ENCODE peak calls at places on chromosomes 3 and 15, in four cellular contexts. G is GM13977, I is dorsolateral prefrontal cortex, N is omental fat pad. U is an unnamed sample.

GRCh38 chr3:183548262-183548769 is 7.2 kb downstream of the KLHL6 start:
- DNase-seq in G (no peak), I (no peak), N (no peak), U (no peak)

GRCh38 chr3:169841171-169841570 is 28.5 kb upstream of the LRRC34 start:
- DNase-seq in G (no peak), I (no peak), N (no peak), U (no peak)

GRCh38 chr15:76253851-76254440 is 57.3 kb downstream of the ETFA start:
- DNase-seq in G (no peak), I (no peak), N (no peak), U (no peak)

GRCh38 chr15:95132774-95133173 is 901.4 kb downstream of the MCTP2 start:
- DNase-seq in G (no peak), I (no peak), N (no peak), U (no peak)

GRCh38 chr3:128875556-128876120 is 3.8 kb upstream of the ACAD9 start:
- DNase-seq in G (peak; percentile 51), I (no peak), N (no peak), U (no peak)

GRCh38 chr15:69154684-69155083 is 5.8 kb upstream of the GLCE start:
- DNase-seq in G (no peak), I (no peak), N (no peak), U (no peak)

GRCh38 chr3:50503504-50503903 is at the start of gene CACNA2D2:
- DNase-seq in G (peak; percentile 75), I (peak; percentile 65), N (no peak), U (peak; percentile 59)

GRCh38 chr15:58103482-58103881 is 34.7 kb upstream of the AQP9 start:
- DNase-seq in G (no peak), I (no peak), N (no peak), U (no peak)

GRCh38 chr3:117118604-117119003 is 409.0 kb downstream of the TUSC7 start:
- DNase-seq in G (no peak), I (no peak), N (no peak), U (no peak)

GRCh38 chr3:38782148-38782547 is 33.9 kb downstream of the SCN10A start:
- DNase-seq in G (no peak), I (no peak), N (no peak), U (no peak)

GRCh38 chr3:24184528-24185176 is 239.6 kb downstream of the NR1D2 start:
- DNase-seq in G (no peak), I (no peak), N (no peak), U (no peak)

GRCh38 chr3:73546961-73547360 is 77.8 kb downstream of the PDZRN3 start:
- DNase-seq in G (no peak), I (no peak), N (no peak), U (no peak)

GRCh38 chr15:82122754-82123400 is 77.1 kb upstream of the MEX3B start:
- DNase-seq in G (no peak), I (no peak), N (no peak), U (no peak)

GRCh38 chr3:111332488-111333095 is 209.4 kb upstream of the CD96 start:
- DNase-seq in G (no peak), I (no peak), N (no peak), U (no peak)

GRCh38 chr15:62306851-62307504 is 141.9 kb upstream of the C2CD4B start:
- DNase-seq in G (peak; percentile 53), I (no peak), N (peak; percentile 32), U (peak; percentile 57)

GRCh38 chr3:72625616-72626337 is 222.5 kb downstream of the SHQ1 start:
- DNase-seq in G (no peak), I (no peak), N (no peak), U (no peak)

GRCh38 chr3:127408022-127408683 is 120.3 kb upstream of the PRR20G start:
- DNase-seq in G (no peak), I (no peak), N (no peak), U (no peak)

GRCh38 chr15:65824941-65825544 is 33.0 kb upstream of the DENND4A start:
- DNase-seq in G (no peak), I (no peak), N (peak; percentile 32), U (no peak)

GRCh38 chr15:32663671-32664070 is 22.2 kb downstream of the SCG5 start:
- DNase-seq in G (no peak), I (no peak), N (no peak), U (no peak)

GRCh38 chr3:31364711-31365110 is 168.0 kb upstream of the STT3B start:
- DNase-seq in G (no peak), I (no peak), N (no peak), U (no peak)

GRCh38 chr15:80456517-80457497 is 52.6 kb downstream of the ARNT2 start:
- DNase-seq in G (peak; percentile 20), I (no peak), N (no peak), U (no peak)

GRCh38 chr3:176769547-176770190 is 427.6 kb downstream of the TBL1XR1 start:
- DNase-seq in G (no peak), I (no peak), N (no peak), U (no peak)

GRCh38 chr3:147360936-147361670 is 45.2 kb downstream of the ZIC4 start:
- DNase-seq in G (peak; percentile 42), I (no peak), N (no peak), U (no peak)

GRCh38 chr3:52845157-52845556 is 10.3 kb upstream of the MUSTN1 start:
- DNase-seq in G (no peak), I (peak; percentile 75), N (no peak), U (no peak)

GRCh38 chr15:58476525-58477162 is 44.9 kb downstream of the LIPC start:
- DNase-seq in G (no peak), I (no peak), N (no peak), U (no peak)

GRCh38 chr3:143103633-143104032 is 15.9 kb upstream of the CHST2 start:
- DNase-seq in G (no peak), I (no peak), N (no peak), U (no peak)

GRCh38 chr3:172096881-172097420 is 57.6 kb downstream of the FNDC3B start:
- DNase-seq in G (no peak), I (no peak), N (no peak), U (no peak)

GRCh38 chr15:26261413-26261812 is 398.3 kb upstream of the ATP10A start:
- DNase-seq in G (no peak), I (no peak), N (no peak), U (no peak)

GRCh38 chr3:152126260-152126659 is 142.5 kb upstream of the MBNL1 start:
- DNase-seq in G (no peak), I (no peak), N (no peak), U (no peak)

GRCh38 chr3:32423956-32424558 is 32.4 kb downstream of the CMTM7 start:
- DNase-seq in G (no peak), I (no peak), N (no peak), U (no peak)

GRCh38 chr3:42569743-42570142 is 12.0 kb downstream of the SEC22C start:
- DNase-seq in G (no peak), I (no peak), N (no peak), U (no peak)

GRCh38 chr3:42575137-42575741 is 6.5 kb downstream of the SEC22C start:
- DNase-seq in G (no peak), I (no peak), N (no peak), U (no peak)

GRCh38 chr3:42578054-42578453 is 3.7 kb downstream of the SEC22C start:
- DNase-seq in G (no peak), I (no peak), N (no peak), U (no peak)

DNA sequence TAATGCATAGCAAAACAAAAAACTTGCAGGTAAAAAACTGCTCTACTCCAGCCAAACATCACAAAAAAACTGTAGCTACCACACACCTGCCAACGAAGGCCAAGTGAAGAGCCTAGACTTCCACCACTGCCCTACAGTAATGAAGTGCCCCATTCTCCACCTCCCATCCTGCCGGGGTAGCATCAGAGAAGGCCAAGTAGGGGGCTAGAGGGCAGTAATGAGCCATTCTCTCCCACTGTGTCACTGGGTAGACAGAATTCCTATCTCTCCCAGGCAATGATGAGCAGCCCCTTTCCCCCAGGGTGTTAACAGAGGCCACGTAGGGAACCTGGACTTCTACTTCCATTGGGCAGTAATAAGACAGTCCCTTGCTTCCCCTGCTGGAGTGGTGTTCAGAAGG is 9.5 kb downstream of the SEC22C start:
- DNase-seq in G (peak; percentile 26), I (no peak), N (no peak), U (peak; percentile 32)
- TF ChIP-seq CTCF in G (peak; percentile 72), I (peak; percentile 38), N (no peak), U (peak; percentile 57)

GRCh38 chr15:88382482-88382983 is 84.7 kb downstream of the MRPL46 start:
- DNase-seq in G (no peak), I (no peak), N (no peak), U (no peak)
- TF ChIP-seq CTCF in G (no peak), I (no peak), N (no peak), U (no peak)

GRCh38 chr3:98534734-98535133 is 3.0 kb downstream of the GPR15 start:
- DNase-seq in G (no peak), I (no peak), N (no peak), U (no peak)

GRCh38 chr3:98534168-98534567 is 2.4 kb downstream of the GPR15 start:
- DNase-seq in G (no peak), I (no peak), N (no peak), U (no peak)

GRCh38 chr3:98531622-98532274 is at the start of gene GPR15:
- DNase-seq in G (peak; percentile 35), I (no peak), N (no peak), U (peak; percentile 24)

GRCh38 chr3:98532275-98532637 is 478 bp downstream of the GPR15 start:
- DNase-seq in G (no peak), I (no peak), N (no peak), U (no peak)

GRCh38 chr3:98532709-98533571 is 1.2 kb downstream of the GPR15 start:
- DNase-seq in G (no peak), I (no peak), N (no peak), U (no peak)
- TF ChIP-seq CTCF in G (no peak), I (no peak), N (no peak), U (no peak)

GRCh38 chr15:67547836-67548531 is 5.5 kb downstream of the MAP2K5 start:
- DNase-seq in G (no peak), I (no peak), N (no peak), U (no peak)
- TF ChIP-seq CTCF in G (no peak), I (no peak), N (no peak), U (no peak)

GRCh38 chr3:58019343-58019742 is 11.1 kb downstream of the FLNB start:
- DNase-seq in G (no peak), I (no peak), N (no peak), U (no peak)

GRCh38 chr3:58021962-58022361 is 13.7 kb downstream of the FLNB start:
- DNase-seq in G (no peak), I (no peak), N (no peak), U (no peak)

GRCh38 chr3:58020740-58021071 is 12.5 kb downstream of the FLNB start:
- DNase-seq in G (no peak), I (no peak), N (no peak), U (no peak)

GRCh38 chr3:58022490-58022889 is 14.3 kb downstream of the FLNB start:
- DNase-seq in G (no peak), I (no peak), N (no peak), U (no peak)

GRCh38 chr3:58021072-58021959 is 13.1 kb downstream of the FLNB start:
- DNase-seq in G (no peak), I (no peak), N (no peak), U (no peak)
- TF ChIP-seq CTCF in G (no peak), I (no peak), N (no peak), U (no peak)